ENCODE peak calls at places on chromosomes 11 and 22, in nine cellular contexts. D is esophagus mucosa, E is HCT116, C is T-cell, L is B cell, R is left lung, G is heart left ventricle, F is GM23338, S is foreskin keratinocyte. H is an unnamed sample.

GRCh38 chr11:67691149-67691548 is 16.7 kb upstream of the ALDH3B2 start:
- ATAC-seq in S (no peak), E (peak; percentile 47), D (no peak), G (no peak), F (peak; percentile 66), C (no peak), L (peak; percentile 28), R (no peak), H (no peak)

GRCh38 chr11:48064306-48064705 is 83.9 kb downstream of the PTPRJ start:
- ATAC-seq in C (no peak), F (no peak), D (no peak), E (peak; percentile 13), G (no peak), R (peak; percentile 10), S (no peak), L (no peak), H (no peak)

GRCh38 chr11:27896096-27896495 is 195.8 kb upstream of the BDNF start:
- ATAC-seq in S (no peak), F (no peak), E (no peak), G (no peak), R (no peak), C (no peak), L (no peak), D (no peak), H (no peak)

GRCh38 chr22:48753752-48754517 is 1073.7 kb downstream of the BRD1 start:
- ATAC-seq in R (no peak), E (no peak), S (no peak), F (no peak), G (no peak), D (no peak), C (no peak), L (no peak), H (no peak)

GRCh38 chr22:37088750-37089408 is 20.6 kb downstream of the TMPRSS6 start:
- ATAC-seq in S (no peak), G (no peak), F (no peak), C (no peak), E (no peak), R (no peak), D (no peak), L (no peak), H (peak; percentile 70)

GRCh38 chr22:24994070-24994763 is 41.7 kb downstream of the KIAA1671 start:
- ATAC-seq in G (no peak), F (peak; percentile 59), R (peak; percentile 59), S (peak; percentile 77), D (peak; percentile 81), L (no peak), E (peak; percentile 74), C (no peak), H (peak; percentile 98)

GRCh38 chr11:95711162-95711944 is 78.2 kb downstream of the FAM76B start:
- ATAC-seq in D (no peak), C (peak; percentile 46), R (no peak), E (no peak), G (no peak), S (no peak), L (peak; percentile 8), F (no peak), H (peak; percentile 49)

GRCh38 chr11:70111269-70112016 is 33.3 kb downstream of the ANO1 start:
- ATAC-seq in D (no peak), F (peak; percentile 53), R (peak; percentile 38), E (peak; percentile 60), G (peak; percentile 68), C (no peak), S (no peak), L (no peak), H (no peak)

GRCh38 chr11:45794169-45794568 is 10.8 kb upstream of the SLC35C1 start:
- ATAC-seq in S (no peak), C (no peak), R (peak; percentile 48), E (no peak), L (no peak), G (no peak), D (no peak), F (no peak), H (no peak)

GRCh38 chr11:13962198-13962561 is 343 bp upstream of the SPON1 start:
- ATAC-seq in F (peak; percentile 3), D (no peak), L (no peak), S (no peak), E (no peak), G (no peak), R (no peak), C (no peak), H (no peak)

GRCh38 chr11:72705442-72706365 is 31.5 kb upstream of the PDE2A start:
- ATAC-seq in E (no peak), D (no peak), G (no peak), L (no peak), C (no peak), R (no peak), S (no peak), F (peak; percentile 88), H (no peak)

GRCh38 chr11:119352857-119353260 is 6.4 kb upstream of the MFRP start:
- ATAC-seq in E (no peak), C (no peak), L (no peak), F (no peak), G (peak; percentile 63), D (peak; percentile 51), S (no peak), R (peak; percentile 6), H (no peak)

GRCh38 chr22:50084570-50084969 is 656 bp downstream of the MLC1 start:
- ATAC-seq in S (no peak), D (no peak), F (no peak), G (no peak), E (no peak), C (no peak), R (no peak), L (no peak), H (no peak)

GRCh38 chr11:118193910-118194566 is 17.6 kb upstream of the SCN2B start:
- ATAC-seq in S (no peak), D (no peak), G (no peak), L (no peak), F (no peak), E (no peak), C (no peak), R (no peak), H (no peak)

GRCh38 chr11:96061730-96062524 is 138.0 kb upstream of the MTMR2 start:
- ATAC-seq in C (peak; percentile 98), L (no peak), S (peak; percentile 41), R (peak; percentile 64), F (no peak), E (no peak), D (peak; percentile 56), G (no peak), H (peak; percentile 92)

GRCh38 chr11:70637186-70637800 is 239.0 kb downstream of the CTTN start:
- ATAC-seq in D (no peak), L (no peak), R (no peak), S (no peak), F (peak; percentile 32), E (no peak), G (no peak), C (no peak), H (no peak)

GRCh38 chr11:26950260-26950719 is 43.6 kb upstream of the FIBIN start:
- ATAC-seq in G (no peak), D (no peak), L (no peak), F (no peak), S (no peak), R (peak; percentile 54), C (no peak), E (no peak), H (no peak)

GRCh38 chr11:59284773-59285129 is 72.0 kb upstream of the MPEG1 start:
- ATAC-seq in G (no peak), C (no peak), E (no peak), F (no peak), S (peak; percentile 10), L (no peak), R (no peak), D (no peak), H (no peak)

GRCh38 chr11:128208329-128209220 is 378.8 kb downstream of the ETS1 start:
- ATAC-seq in C (no peak), E (peak; percentile 34), G (peak; percentile 74), R (peak; percentile 54), F (no peak), S (peak; percentile 64), D (peak; percentile 47), L (no peak), H (peak; percentile 75)

GRCh38 chr11:72779495-72780128 is 14.2 kb downstream of the STARD10 start:
- ATAC-seq in S (no peak), G (no peak), F (no peak), E (no peak), C (no peak), D (no peak), L (no peak), R (no peak), H (no peak)

GRCh38 chr11:58628446-58628845 is 6.0 kb downstream of the CNTF start:
- ATAC-seq in L (no peak), E (no peak), C (no peak), R (peak; percentile 24), F (no peak), D (no peak), S (no peak), G (peak; percentile 73), H (no peak)

GRCh38 chr11:27353593-27354358 is 9.2 kb downstream of the CCDC34 start:
- ATAC-seq in E (no peak), S (peak; percentile 61), G (no peak), R (no peak), D (peak; percentile 47), C (no peak), L (no peak), F (no peak), H (peak; percentile 45)

GRCh38 chr22:29202231-29203192 is 3.2 kb upstream of the EMID1 start:
- ATAC-seq in E (no peak), D (peak; percentile 19), G (peak; percentile 52), C (peak; percentile 72), F (peak; percentile 55), R (peak; percentile 56), S (peak; percentile 18), L (peak; percentile 68), H (peak; percentile 98)

GRCh38 chr22:38940985-38941384 is 16.4 kb upstream of the APOBEC3A start:
- ATAC-seq in E (no peak), R (no peak), D (no peak), C (no peak), F (no peak), G (no peak), S (no peak), L (no peak), H (peak; percentile 38)

GRCh38 chr11:119111361-119111925 is 4.3 kb downstream of the C2CD2L start:
- ATAC-seq in C (no peak), D (no peak), G (no peak), L (no peak), F (no peak), E (no peak), R (no peak), S (no peak), H (no peak)

GRCh38 chr11:57310630-57311086 is 14.1 kb downstream of the TNKS1BP1 start:
- ATAC-seq in L (no peak), F (no peak), D (no peak), C (no peak), R (peak; percentile 20), S (no peak), G (no peak), E (no peak), H (no peak)

GRCh38 chr11:129973068-129973467 is 29.6 kb downstream of the PRDM10 start:
- ATAC-seq in F (peak; percentile 27), C (no peak), R (no peak), E (no peak), G (no peak), S (no peak), L (peak; percentile 60), D (no peak), H (no peak)

GRCh38 chr22:39900306-39901227 is at the start of gene GRAP2:
- ATAC-seq in R (peak; percentile 47), G (no peak), F (no peak), C (peak; percentile 95), E (no peak), L (peak; percentile 61), S (no peak), D (peak; percentile 26), H (peak; percentile 92)

GRCh38 chr11:61153593-61154090 is 7.6 kb downstream of the VPS37C start:
- ATAC-seq in R (peak; percentile 22), G (no peak), E (peak; percentile 71), S (peak; percentile 27), L (no peak), F (peak; percentile 41), C (no peak), D (no peak), H (no peak)

GRCh38 chr11:74269161-74269809 is 42.2 kb downstream of the P4HA3 start:
- ATAC-seq in C (peak; percentile 99), R (peak; percentile 69), L (no peak), E (no peak), S (no peak), G (no peak), D (peak; percentile 39), F (no peak), H (peak; percentile 62)

GRCh38 chr11:60921259-60921658 is 3.0 kb upstream of the TMEM132A start:
- ATAC-seq in F (no peak), L (no peak), R (no peak), E (no peak), C (no peak), S (no peak), G (no peak), D (no peak), H (no peak)

H was measured in activated T-helper 17 cell treated with anti-CD3 and anti-CD28 coated beads, Interleukin-2, amount 50 U/mL, for 72 hours.